ENCODE peak calls at places on chromosomes 16 and 17, in seven cellular contexts. One of them, this sample, is unnamed.

GRCh38 chr17:77792626-77793025 is 165.9 kb upstream of the TNRC6C start:
- DNase-seq in GM13976: no peak
- DNase-seq in H1: no peak
- DNase-seq in nephron progenitor cell: no peak
- DNase-seq in fibroblast of mammary gland: no peak
- DNase-seq in caudate nucleus: no peak
- DNase-seq in WERI-Rb-1: no peak
- DNase-seq in this sample: no peak

GRCh38 chr17:71975998-71976649 is 144.7 kb upstream of the SOX9 start:
- DNase-seq in GM13976: no peak
- DNase-seq in H1: no peak
- DNase-seq in nephron progenitor cell: no peak
- DNase-seq in fibroblast of mammary gland: peak; percentile 93
- DNase-seq in caudate nucleus: peak; percentile 75
- DNase-seq in WERI-Rb-1: no peak
- DNase-seq in this sample: peak; percentile 96

GRCh38 chr16:54282202-54282922 is 4.2 kb downstream of the IRX3 start:
- DNase-seq in GM13976: peak; percentile 74
- DNase-seq in H1: peak; percentile 84
- DNase-seq in nephron progenitor cell: peak; percentile 83
- DNase-seq in fibroblast of mammary gland: peak; percentile 29
- DNase-seq in caudate nucleus: peak; percentile 6
- DNase-seq in WERI-Rb-1: peak; percentile 69
- DNase-seq in this sample: no peak

GRCh38 chr16:87276926-87277325 is 40.3 kb downstream of the C16orf95 start:
- DNase-seq in GM13976: no peak
- DNase-seq in H1: no peak
- DNase-seq in nephron progenitor cell: no peak
- DNase-seq in fibroblast of mammary gland: no peak
- DNase-seq in caudate nucleus: no peak
- DNase-seq in WERI-Rb-1: no peak
- DNase-seq in this sample: no peak

GRCh38 chr16:84735846-84736586 is 36.2 kb downstream of the USP10 start:
- DNase-seq in GM13976: no peak
- DNase-seq in H1: no peak
- DNase-seq in nephron progenitor cell: no peak
- DNase-seq in fibroblast of mammary gland: no peak
- DNase-seq in caudate nucleus: no peak
- DNase-seq in WERI-Rb-1: no peak
- DNase-seq in this sample: no peak

GRCh38 chr17:74367206-74367605 is at the start of gene GPR142:
- DNase-seq in GM13976: no peak
- DNase-seq in H1: no peak
- DNase-seq in nephron progenitor cell: no peak
- DNase-seq in fibroblast of mammary gland: no peak
- DNase-seq in caudate nucleus: no peak
- DNase-seq in WERI-Rb-1: no peak
- DNase-seq in this sample: no peak

GRCh38 chr16:80081851-80082250 is 458.9 kb upstream of the DYNLRB2 start:
- DNase-seq in GM13976: no peak
- DNase-seq in H1: no peak
- DNase-seq in nephron progenitor cell: no peak
- DNase-seq in fibroblast of mammary gland: no peak
- DNase-seq in caudate nucleus: no peak
- DNase-seq in WERI-Rb-1: no peak
- DNase-seq in this sample: no peak

GRCh38 chr16:12637002-12637401 is 166.7 kb downstream of the CPPED1 start:
- DNase-seq in GM13976: no peak
- DNase-seq in H1: no peak
- DNase-seq in nephron progenitor cell: peak; percentile 34
- DNase-seq in fibroblast of mammary gland: no peak
- DNase-seq in caudate nucleus: no peak
- DNase-seq in WERI-Rb-1: peak; percentile 97
- DNase-seq in this sample: no peak

GRCh38 chr16:68782198-68783174 is 45.4 kb downstream of the CDH1 start:
- DNase-seq in GM13976: peak; percentile 50
- DNase-seq in H1: no peak
- DNase-seq in nephron progenitor cell: no peak
- DNase-seq in fibroblast of mammary gland: no peak
- DNase-seq in caudate nucleus: no peak
- DNase-seq in WERI-Rb-1: no peak
- DNase-seq in this sample: no peak

GRCh38 chr17:9676742-9677387 is 31.5 kb downstream of the USP43 start:
- DNase-seq in GM13976: no peak
- DNase-seq in H1: no peak
- DNase-seq in nephron progenitor cell: no peak
- DNase-seq in fibroblast of mammary gland: peak; percentile 89
- DNase-seq in caudate nucleus: no peak
- DNase-seq in WERI-Rb-1: no peak
- DNase-seq in this sample: peak; percentile 93

GRCh38 chr16:30472328-30472942 is at the start of gene ITGAL:
- DNase-seq in GM13976: peak; percentile 71
- DNase-seq in H1: no peak
- DNase-seq in nephron progenitor cell: no peak
- DNase-seq in fibroblast of mammary gland: no peak
- DNase-seq in caudate nucleus: peak; percentile 18
- DNase-seq in WERI-Rb-1: no peak
- DNase-seq in this sample: no peak

GRCh38 chr16:2420035-2420434 is 9.2 kb upstream of the CCNF start:
- DNase-seq in GM13976: no peak
- DNase-seq in H1: no peak
- DNase-seq in nephron progenitor cell: no peak
- DNase-seq in fibroblast of mammary gland: peak; percentile 52
- DNase-seq in caudate nucleus: no peak
- DNase-seq in WERI-Rb-1: no peak
- DNase-seq in this sample: no peak

GRCh38 chr17:81429813-81430510 is 34.7 kb downstream of the BAHCC1 start:
- DNase-seq in GM13976: no peak
- DNase-seq in H1: no peak
- DNase-seq in nephron progenitor cell: no peak
- DNase-seq in fibroblast of mammary gland: peak; percentile 44
- DNase-seq in caudate nucleus: peak; percentile 75
- DNase-seq in WERI-Rb-1: no peak
- DNase-seq in this sample: no peak

GRCh38 chr17:29840884-29841283 is 89.1 kb downstream of the SSH2 start:
- DNase-seq in GM13976: no peak
- DNase-seq in H1: no peak
- DNase-seq in nephron progenitor cell: no peak
- DNase-seq in fibroblast of mammary gland: peak; percentile 51
- DNase-seq in caudate nucleus: no peak
- DNase-seq in WERI-Rb-1: no peak
- DNase-seq in this sample: peak; percentile 61